ENCODE peak calls at places on chromosome 22, in four cellular contexts. H, J, S and V are unnamed samples. For H3K36me3, the result is how much of the 10 kb centered on the place peaks cover.

GRCh38 chr22:50733521-50734342 is 4.3 kb upstream of the ACR start:
- DNase-seq in H (no peak), J (peak), S (no peak), V (peak)

GRCh38 chr22:44329179-44329796 is 16.5 kb upstream of the SHISAL1 start:
- DNase-seq in H (no peak), J (no peak), S (no peak), V (no peak)

GRCh38 chr22:49413551-49413950 is 414.1 kb downstream of the BRD1 start:
- DNase-seq in H (no peak), J (no peak), S (no peak), V (no peak)

GRCh38 chr22:29628982-29629381 is 25.5 kb downstream of the NF2 start:
- DNase-seq in H (no peak), J (no peak), S (no peak), V (no peak)

GRCh38 chr22:50696799-50697561 is 24.4 kb downstream of the SHANK3 start:
- DNase-seq in H (peak), J (peak), S (peak), V (peak)

GRCh38 chr22:27074016-27074415 is 416.6 kb downstream of the MIAT start:
- DNase-seq in H (no peak), J (no peak), S (no peak), V (no peak)

GRCh38 chr22:26079009-26079408 is 90.3 kb upstream of the SEZ6L start:
- DNase-seq in H (peak), J (no peak), S (peak), V (no peak)

GRCh38 chr22:27991586-27992293 is 72.7 kb upstream of the PITPNB start:
- DNase-seq in H (no peak), J (no peak), S (no peak), V (no peak)

GRCh38 chr22:49663823-49664222 is 163.8 kb downstream of the BRD1 start:
- DNase-seq in H (no peak), J (peak), S (no peak), V (no peak)

GRCh38 chr22:17972385-17973181 is 51.8 kb downstream of the MICAL3 start:
- DNase-seq in H (no peak), J (no peak), S (peak), V (peak)

GRCh38 chr22:41367680-41368542 is 13.8 kb upstream of the TEF start:
- DNase-seq in H (no peak), J (no peak), S (peak), V (no peak)

GRCh38 chr22:29301716-29302401 is 4.6 kb upstream of the GAS2L1 start:
- DNase-seq in H (no peak), J (peak), S (no peak), V (no peak)

GRCh38 chr22:30220338-30221009 is 26.1 kb downstream of the LIF start:
- DNase-seq in H (no peak), J (no peak), S (no peak), V (no peak)

GRCh38 chr22:28983788-28984441 is 77.7 kb downstream of the C22orf31 start:
- DNase-seq in H (no peak), J (no peak), S (peak), V (no peak)

GRCh38 chr22:44383652-44384562 is 71.2 kb upstream of the SHISAL1 start:
- DNase-seq in H (no peak), J (no peak), S (no peak), V (no peak)

GRCh38 chr22:45629469-45630089 is 42.1 kb upstream of the ATXN10 start:
- DNase-seq in H (no peak), J (no peak), S (no peak), V (no peak)

DNA sequence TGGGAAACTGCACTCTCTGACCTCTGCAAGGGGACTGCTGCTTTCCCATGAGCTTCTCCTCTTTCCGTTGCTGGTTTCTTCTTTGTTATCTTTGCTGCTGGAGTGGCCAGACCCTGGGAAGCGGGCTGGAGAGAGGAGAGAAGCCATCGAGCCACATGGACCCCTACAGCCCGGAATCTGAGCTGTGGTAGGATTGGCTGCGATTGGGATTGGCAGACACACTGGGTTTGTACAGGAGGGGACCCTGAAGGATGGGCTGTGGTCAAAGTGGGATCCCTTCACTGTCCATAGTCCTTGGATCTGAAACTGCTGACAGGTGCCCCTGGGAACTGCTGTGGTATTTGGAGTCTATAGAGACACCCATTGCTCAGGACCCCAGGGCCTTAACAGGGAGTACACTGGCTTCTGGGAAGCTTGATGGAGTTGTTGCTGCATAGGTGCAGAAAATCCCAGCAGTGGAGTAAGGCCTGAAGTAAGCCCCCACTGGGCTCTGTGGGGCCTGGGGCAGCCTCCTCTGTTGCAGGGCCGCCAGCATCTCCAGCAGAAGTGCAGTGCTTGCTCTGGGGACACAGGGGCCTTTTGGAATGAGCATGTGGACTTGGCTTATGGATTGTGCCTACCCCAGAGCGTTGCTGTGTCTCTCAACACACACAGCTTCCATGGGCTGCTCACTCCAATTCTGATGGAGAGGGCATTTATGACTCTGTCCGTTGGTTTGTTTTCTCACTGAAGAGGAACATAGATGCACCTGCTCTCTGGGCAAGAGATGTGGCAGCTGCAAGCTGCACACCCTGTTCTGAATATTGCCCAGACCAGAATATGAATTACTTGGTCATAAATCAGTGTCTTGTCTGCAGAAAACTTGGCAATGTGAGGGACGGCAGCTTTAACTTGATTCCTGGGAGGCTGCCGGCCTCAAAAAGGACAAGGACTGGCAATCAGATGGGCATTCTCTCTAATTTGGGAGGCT is 32.0 kb downstream of the BCR start:
- DNase-seq in H (no peak), J (no peak), S (no peak), V (no peak)
- H3K4me2 ChIP-seq in H (no peak), J (no peak), S (no peak), V (no peak)

DNA sequence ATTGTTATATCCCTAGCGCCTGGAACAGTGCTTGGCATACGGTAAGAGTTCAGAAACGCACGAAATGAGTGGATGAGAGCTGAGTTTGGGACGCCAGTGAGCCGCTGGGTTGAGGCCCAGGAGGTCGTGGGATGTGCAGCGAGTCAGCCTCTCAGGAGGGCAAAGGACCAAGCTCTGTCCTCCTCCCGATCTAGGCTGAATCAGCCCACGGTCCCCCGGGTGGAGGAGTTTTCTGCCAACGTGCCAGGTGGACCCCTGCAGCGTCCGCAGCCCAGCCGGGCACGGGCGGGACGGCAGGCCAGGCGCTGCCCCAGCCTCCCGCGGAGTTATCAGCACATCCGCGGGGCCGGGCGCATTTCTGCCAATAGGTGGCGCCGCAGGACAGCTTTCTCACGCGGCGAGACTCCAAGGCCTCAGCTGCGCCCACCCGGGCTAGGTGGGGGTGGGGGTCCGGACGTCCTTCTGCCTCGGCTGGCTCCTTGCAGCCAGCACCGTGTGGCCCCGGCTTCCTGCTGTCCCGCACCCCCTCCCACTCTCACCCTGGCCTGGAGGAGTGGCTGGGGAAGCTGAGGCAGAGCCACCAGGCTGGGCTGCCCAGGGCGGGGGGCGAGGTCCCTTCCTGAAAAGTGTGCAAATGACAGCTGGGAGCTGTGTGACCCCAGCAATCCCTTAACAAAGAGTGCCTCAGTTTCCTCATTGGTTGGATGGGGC is 2.2 kb upstream of the RPS19BP1 start:
- DNase-seq in H (peak), J (peak), S (peak), V (peak)
- H3K36me3 ChIP-seq in H (under half), J (under half), S (under half), V (under half)

DNA sequence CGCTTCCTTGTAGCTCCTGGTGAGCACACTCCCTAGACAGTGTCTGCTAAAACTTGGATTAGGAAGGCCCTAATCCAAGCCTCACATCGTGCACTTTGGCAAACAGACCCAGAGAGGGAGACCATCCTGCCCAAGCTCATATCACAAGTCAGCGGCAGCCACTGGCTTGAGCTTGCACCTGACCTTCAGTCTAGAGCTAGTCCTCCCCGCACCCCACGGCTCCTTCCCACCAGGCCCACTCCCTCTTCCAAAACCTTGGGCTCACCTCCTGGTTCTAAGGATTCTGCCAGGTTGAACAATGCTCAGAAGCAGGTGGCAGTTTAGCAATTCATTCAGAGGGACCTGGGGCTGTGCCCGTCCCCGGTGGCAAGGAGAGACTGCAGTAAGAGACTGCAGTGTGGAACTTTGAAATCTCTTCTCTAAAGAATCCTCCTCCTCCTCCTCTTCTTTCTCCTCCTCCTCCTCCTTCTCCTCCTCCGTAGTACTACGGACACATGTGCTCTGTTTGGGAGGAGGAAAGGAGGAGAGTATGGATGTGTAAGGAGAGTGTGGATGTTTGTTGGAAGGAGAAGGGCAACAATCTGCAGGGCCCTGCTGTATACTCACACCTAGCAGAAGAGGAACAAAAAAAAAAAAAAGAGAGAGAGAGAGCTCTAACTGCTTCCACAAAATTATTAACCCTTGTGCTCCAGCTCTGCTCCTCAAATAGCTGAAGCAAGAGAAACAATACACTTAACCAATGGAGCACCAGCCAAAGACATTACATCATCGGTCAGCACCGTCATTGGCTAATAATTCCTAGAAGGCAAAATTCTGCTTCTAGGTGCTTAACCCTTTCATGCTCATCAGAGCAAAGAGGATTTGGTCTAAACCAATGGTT is 6.0 kb downstream of the SYN3 start:
- DNase-seq in H (no peak), J (no peak), S (no peak), V (no peak)
- H2BK12ac ChIP-seq in H (no peak), J (peak), S (no peak), V (no peak)

GRCh38 chr22:35418088-35418487 is 18.1 kb downstream of the MCM5 start:
- DNase-seq in H (no peak), J (no peak), S (no peak), V (no peak)
- H3K4me2 ChIP-seq in H (no peak), J (no peak), S (no peak), V (no peak)

DNA sequence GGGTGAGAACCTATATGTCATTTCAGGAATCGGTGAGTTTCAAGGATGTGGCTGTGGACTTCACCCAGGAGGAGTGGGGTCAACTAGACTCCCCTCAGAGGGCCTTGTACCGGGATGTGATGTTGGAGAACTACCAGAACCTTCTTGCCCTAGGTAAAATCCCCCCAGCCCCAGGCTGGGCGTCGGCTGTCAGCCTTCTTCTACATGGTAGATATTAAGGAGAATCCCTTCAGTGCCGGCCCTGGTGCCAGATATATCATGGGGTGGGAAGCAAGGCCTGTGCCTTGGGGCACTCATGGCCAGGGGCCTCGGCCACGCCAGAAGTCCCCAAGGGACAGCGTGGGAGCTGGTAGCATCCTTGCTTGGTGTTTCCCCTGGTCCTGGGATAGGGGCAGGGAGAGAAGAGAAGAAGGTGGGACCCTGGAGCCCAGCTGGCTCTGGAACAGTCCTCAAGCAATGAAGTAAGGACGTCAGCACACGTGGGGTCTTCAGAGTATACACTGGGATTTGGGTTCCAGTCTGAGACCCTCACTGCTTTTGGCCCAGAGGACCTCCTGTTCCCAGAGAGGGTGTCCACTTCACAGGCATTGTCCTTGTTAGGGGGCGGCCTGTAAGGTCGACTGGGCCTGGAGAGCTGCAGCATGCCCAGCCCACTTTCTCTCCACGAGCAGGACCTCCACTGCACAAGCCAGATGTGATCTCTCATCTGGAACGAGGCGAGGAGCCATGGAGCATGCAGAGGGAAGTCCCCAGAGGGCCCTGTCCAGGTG is 6.8 kb downstream of the ZNF74 start:
- DNase-seq in H (no peak), J (no peak), S (no peak), V (no peak)
- H3K36me3 ChIP-seq in H (half or more), J (under half), S (under half), V (under half)

DNA sequence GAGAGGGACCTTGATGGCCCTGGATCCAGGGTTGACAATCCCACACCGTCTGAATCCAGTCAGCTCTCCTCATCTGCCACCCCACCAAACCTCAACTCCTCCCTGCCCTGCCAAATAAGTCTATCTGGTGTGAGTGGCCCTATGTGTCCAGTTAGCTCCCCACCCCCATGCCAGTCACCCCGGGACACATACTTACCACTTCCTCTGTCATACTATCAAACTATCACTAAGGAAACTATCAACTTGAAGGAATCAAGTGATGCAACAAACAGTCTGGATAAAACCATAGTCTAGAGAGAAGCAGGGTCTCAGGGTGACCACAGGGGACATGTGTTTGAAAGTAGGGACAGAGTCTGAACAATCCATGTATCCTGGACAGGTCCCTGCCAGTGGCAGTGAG is 13.2 kb upstream of the CSF2RB start:
- DNase-seq in H (no peak), J (no peak), S (no peak), V (no peak)
- H2BK12ac ChIP-seq in H (peak), J (peak), S (no peak), V (no peak)

DNA sequence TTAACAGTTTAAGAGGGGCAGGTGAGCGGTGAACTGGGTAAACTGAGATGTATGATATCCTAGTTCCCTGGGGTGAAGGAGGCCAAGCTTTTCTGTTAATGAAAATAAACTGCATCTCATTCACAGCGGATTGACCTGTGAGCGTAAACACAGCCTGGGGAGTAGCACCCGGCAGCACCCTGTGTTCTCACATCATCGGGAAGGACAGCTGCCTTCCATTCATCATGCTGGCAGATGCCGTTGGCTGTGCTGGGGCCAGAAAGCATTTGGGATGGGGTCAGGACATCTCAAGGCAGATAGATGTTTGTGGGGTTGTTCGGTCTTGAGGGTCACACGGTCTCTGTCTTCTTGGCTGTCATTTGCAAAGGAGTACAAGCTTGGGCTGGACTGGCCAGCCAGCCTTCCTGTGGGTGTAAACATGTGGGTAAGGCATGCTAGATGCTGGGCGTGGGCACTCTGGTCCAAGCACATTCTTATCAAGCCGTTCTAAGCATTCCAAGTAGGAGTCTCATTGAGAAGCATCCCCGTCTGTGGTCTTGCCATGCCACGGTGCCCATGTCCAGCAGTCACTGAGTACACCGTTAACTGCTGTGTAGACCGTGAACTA is 81.3 kb downstream of the TBC1D22A start:
- DNase-seq in H (no peak), J (peak), S (peak), V (no peak)
- H3K4me2 ChIP-seq in H (no peak), J (no peak), S (no peak), V (no peak)

DNA sequence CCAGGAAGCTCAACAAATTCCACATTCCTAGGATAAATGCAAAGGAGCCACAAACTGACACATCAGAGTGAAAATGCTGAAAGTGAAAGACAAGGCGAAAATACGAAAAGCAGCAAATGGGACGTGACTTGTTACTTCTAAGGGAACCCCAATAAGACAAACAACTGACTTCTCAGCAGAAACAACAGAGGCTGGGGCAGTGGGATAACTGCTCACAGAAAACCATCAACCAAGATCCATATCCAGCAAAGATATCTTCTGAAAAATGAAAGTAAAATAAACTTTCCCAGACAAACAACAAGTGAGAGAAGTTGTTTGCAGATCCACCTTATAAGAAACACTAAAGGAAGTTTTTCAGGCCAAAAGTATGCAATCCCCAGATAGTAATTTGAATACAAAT is 72.1 kb downstream of the DGCR2 start:
- DNase-seq in H (no peak), J (no peak), S (no peak), V (no peak)
- H3K36me3 ChIP-seq in H (half or more), J (under half), S (under half), V (under half)

DNA sequence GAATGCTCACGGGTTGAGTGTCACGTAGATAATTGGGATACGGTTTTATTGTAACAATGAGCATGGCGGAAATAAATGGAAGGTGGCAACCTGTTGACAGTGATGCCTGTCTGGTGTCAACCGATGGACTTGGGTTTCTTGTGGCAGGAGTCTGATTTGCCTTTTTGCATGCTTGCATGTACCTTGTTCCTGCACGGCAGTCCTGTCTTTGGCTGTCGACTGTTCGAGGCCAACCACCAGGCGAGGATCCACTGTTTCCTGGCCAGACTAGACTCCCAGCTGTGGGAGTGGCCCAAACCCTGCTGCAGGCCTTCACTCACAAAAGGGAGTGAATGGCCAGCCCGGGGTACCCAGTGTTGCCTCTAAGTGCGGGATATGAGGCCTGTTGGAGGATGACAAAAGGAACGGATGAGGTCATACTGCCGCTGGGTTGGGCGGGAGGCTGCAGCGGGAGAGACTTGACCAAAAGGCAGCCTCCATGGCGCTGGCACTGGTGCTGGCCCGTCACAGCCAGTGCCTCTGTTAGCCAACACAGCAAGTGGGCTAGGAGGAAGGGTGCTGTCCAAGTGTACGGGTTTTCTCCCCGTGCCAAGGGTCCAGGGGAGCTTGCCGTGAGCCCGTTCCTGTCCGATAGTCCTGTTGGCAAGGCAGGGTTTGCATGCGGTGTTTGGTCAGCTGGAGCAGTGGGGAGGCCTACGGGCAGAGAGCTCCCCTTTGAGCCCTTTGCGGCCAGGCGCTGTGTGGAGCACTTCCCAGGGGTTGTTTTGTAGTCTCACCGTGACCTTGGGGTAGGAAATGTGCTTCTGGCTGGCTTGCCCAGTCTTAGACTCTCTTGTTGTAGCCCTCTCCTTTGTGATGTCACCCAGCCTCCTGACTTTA is 974 bp downstream of the DGCR8 start:
- DNase-seq in H (peak), J (no peak), S (peak), V (peak)
- H2BK12ac ChIP-seq in H (no peak), J (no peak), S (peak), V (no peak)